ENCODE peak calls at places on chromosomes 16 and 17, in nine cellular contexts. F is Caco-2; I is kidney epithelial cell; L is heart right ventricle; Y is CD8-positive, alpha-beta memory T cell; H is psoas muscle; W is PC-9; P is tibial artery; X is ovary. J is an unnamed sample.

GRCh38 chr16:28930652-28931051 is 1.1 kb upstream of the CD19 start:
- DNase-seq in F (no peak), I (no peak), L (no peak), Y (no peak), H (no peak), W (no peak), P (no peak), X (no peak), J (peak; percentile 55)

GRCh38 chr16:67108931-67109406 is 772 bp upstream of the PHAF1 start:
- DNase-seq in F (no peak), I (no peak), L (no peak), Y (no peak), H (no peak), W (no peak), P (no peak), X (no peak), J (no peak)

GRCh38 chr17:74159226-74159840 is 44.1 kb upstream of the RPL38 start:
- DNase-seq in F (no peak), I (no peak), L (no peak), Y (no peak), H (no peak), W (no peak), P (no peak), X (no peak), J (no peak)

GRCh38 chr17:39193346-39193745 is 4.1 kb downstream of the CACNB1 start:
- DNase-seq in F (no peak), I (no peak), L (no peak), Y (no peak), H (peak; percentile 91), W (no peak), P (no peak), X (no peak), J (no peak)

GRCh38 chr16:74257061-74257460 is 39.6 kb upstream of the PSMD7 start:
- DNase-seq in F (no peak), I (no peak), L (no peak), Y (no peak), H (no peak), W (no peak), P (no peak), X (no peak), J (no peak)

GRCh38 chr16:80369559-80369958 is 171.2 kb upstream of the DYNLRB2 start:
- DNase-seq in F (peak; percentile 74), I (peak; percentile 12), L (peak; percentile 9), Y (no peak), H (no peak), W (no peak), P (peak; percentile 31), X (peak; percentile 57), J (no peak)

GRCh38 chr16:86319871-86320270 is 190.5 kb upstream of the FOXF1 start:
- DNase-seq in F (peak; percentile 15), I (no peak), L (no peak), Y (no peak), H (no peak), W (no peak), P (no peak), X (no peak), J (no peak)

GRCh38 chr17:36921131-36921851 is 16.0 kb upstream of the LHX1 start:
- DNase-seq in F (no peak), I (peak; percentile 95), L (no peak), Y (no peak), H (no peak), W (peak; percentile 99), P (no peak), X (no peak), J (peak; percentile 30)

GRCh38 chr17:50505731-50506130 is 2.5 kb upstream of the MYCBPAP start:
- DNase-seq in F (no peak), I (no peak), L (no peak), Y (no peak), H (no peak), W (no peak), P (no peak), X (no peak), J (no peak)

GRCh38 chr17:67633751-67634191 is 84.0 kb upstream of the NOL11 start:
- DNase-seq in F (no peak), I (no peak), L (peak; percentile 65), Y (no peak), H (no peak), W (no peak), P (no peak), X (no peak), J (no peak)

GRCh38 chr17:65314212-65314611 is 177.0 kb downstream of the RGS9 start:
- DNase-seq in F (no peak), I (no peak), L (no peak), Y (no peak), H (no peak), W (no peak), P (no peak), X (no peak), J (no peak)

GRCh38 chr16:3190949-3191353 is 2.9 kb downstream of the OR1F1 start:
- DNase-seq in F (no peak), I (no peak), L (no peak), Y (peak; percentile 23), H (no peak), W (no peak), P (no peak), X (no peak), J (no peak)

GRCh38 chr17:2068589-2069051 is 13.7 kb downstream of the HIC1 start:
- DNase-seq in F (no peak), I (peak; percentile 61), L (no peak), Y (no peak), H (no peak), W (no peak), P (no peak), X (no peak), J (no peak)
- H3K4me3 ChIP-seq in F (no peak overlapping the region), I (no peak overlapping the region), L (no peak overlapping the region), Y (no peak overlapping the region), H (no peak overlapping the region), W (no peak overlapping the region), P (no peak overlapping the region), X (no peak overlapping the region), J (no peak overlapping the region)

GRCh38 chr16:27344707-27345106 is 30.9 kb downstream of the IL4R start:
- DNase-seq in F (no peak), I (no peak), L (no peak), Y (no peak), H (no peak), W (no peak), P (no peak), X (no peak), J (no peak)
- H3K36me3 ChIP-seq in F (peaks cover 5% of the 10 kb centered on the region), I (peaks cover 8% of the 10 kb centered on the region), L (peaks cover 97% of the 10 kb centered on the region), Y (peaks cover 66% of the 10 kb centered on the region), H (no peaks in the 10 kb centered on the region), W (peaks cover 51% of the 10 kb centered on the region), P (peaks cover 91% of the 10 kb centered on the region), X (no peaks in the 10 kb centered on the region), J (no peaks in the 10 kb centered on the region)

DNA sequence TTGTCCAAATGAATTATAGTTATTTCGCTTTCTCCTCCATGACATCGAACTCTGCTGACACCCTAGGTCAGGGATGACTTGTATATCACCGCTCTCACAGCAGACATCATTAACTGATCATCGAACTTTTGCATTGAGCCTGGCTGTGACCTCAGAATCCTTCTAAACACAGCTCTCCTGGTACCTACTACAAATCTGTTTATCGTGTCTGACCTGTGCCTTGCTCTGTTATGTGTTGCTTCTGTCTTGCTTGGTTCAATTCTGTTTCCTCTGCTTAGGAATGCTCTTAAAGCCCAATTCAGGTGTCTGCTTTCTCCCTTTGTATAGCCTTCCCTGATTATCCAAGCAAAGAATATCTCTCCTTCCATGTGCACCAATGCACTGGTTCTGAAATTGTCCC is 78.3 kb downstream of the CYLD start:
- DNase-seq in F (no peak), I (no peak), L (no peak), Y (no peak), H (no peak), W (no peak), P (no peak), X (no peak), J (no peak)
- H3K27me3 ChIP-seq in F (no peaks in the 10 kb centered on the region), I (peaks cover 2% of the 10 kb centered on the region), L (no peaks in the 10 kb centered on the region), Y (no peaks in the 10 kb centered on the region), H (no peaks in the 10 kb centered on the region), W (peaks cover 83% of the 10 kb centered on the region), P (no peaks in the 10 kb centered on the region), X (no peaks in the 10 kb centered on the region), J (peaks cover 4% of the 10 kb centered on the region)

DNA sequence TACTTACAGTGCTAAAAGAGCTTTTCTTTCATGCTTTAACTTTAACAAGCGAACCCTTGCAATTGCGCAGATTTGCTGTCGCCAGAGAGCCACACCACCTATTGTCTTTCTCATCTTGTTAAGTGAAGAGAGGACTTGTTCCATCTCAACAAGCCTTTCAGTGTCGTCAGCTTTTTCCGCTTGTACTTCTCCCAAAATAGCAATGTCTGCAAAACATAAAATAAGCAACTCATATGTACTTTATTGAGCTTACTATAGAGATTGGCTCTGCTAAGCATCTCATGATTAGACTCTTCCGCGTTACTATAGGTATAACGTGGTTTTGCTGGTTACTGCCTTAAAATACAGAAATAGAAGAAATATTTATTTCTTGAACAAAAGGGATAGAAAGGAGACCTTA is 51.9 kb downstream of the ABCA8 start:
- DNase-seq in F (no peak), I (no peak), L (no peak), Y (no peak), H (no peak), W (no peak), P (no peak), X (no peak), J (no peak)
- H3K4me3 ChIP-seq in F (no peak overlapping the region), I (no peak overlapping the region), L (no peak overlapping the region), Y (no peak overlapping the region), H (no peak overlapping the region), W (no peak overlapping the region), P (no peak overlapping the region), X (no peak overlapping the region), J (no peak overlapping the region)

GRCh38 chr17:57305918-57306317 is 49.6 kb downstream of the MSI2 start:
- DNase-seq in F (no peak), I (no peak), L (no peak), Y (no peak), H (no peak), W (peak; percentile 60), P (no peak), X (no peak), J (no peak)

GRCh38 chr17:57308543-57309186 is 52.3 kb downstream of the MSI2 start:
- DNase-seq in F (no peak), I (no peak), L (no peak), Y (no peak), H (no peak), W (peak; percentile 8), P (no peak), X (no peak), J (no peak)

GRCh38 chr17:57305329-57305728 is 49.0 kb downstream of the MSI2 start:
- DNase-seq in F (no peak), I (no peak), L (no peak), Y (no peak), H (no peak), W (no peak), P (no peak), X (no peak), J (no peak)

DNA sequence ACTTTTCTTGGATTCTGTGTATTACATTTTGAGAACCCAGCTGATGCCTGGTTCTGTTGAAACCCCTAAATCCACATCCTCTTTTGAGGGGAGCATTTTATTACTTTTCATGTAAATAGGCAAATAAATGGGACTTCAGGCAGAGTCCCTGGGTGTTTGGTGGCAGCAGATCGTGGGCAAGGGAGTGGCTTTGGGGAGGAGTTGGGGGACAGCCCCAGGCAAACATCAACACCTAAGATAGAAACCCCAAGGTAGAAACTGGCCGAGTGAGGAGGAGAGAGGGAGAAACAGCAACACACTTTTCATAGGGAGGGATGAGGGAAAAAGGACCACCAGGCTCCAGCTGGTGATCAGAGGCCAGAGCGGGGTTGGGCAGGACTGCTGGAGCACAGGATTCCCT is 46.4 kb downstream of the MSI2 start:
- DNase-seq in F (no peak), I (no peak), L (no peak), Y (no peak), H (no peak), W (peak; percentile 3), P (no peak), X (no peak), J (no peak)
- H3K36me3 ChIP-seq in F (no peaks in the 10 kb centered on the region), I (peaks cover 2% of the 10 kb centered on the region), L (peaks cover 9% of the 10 kb centered on the region), Y (no peaks in the 10 kb centered on the region), H (no peaks in the 10 kb centered on the region), W (no peaks in the 10 kb centered on the region), P (peaks cover 13% of the 10 kb centered on the region), X (no peaks in the 10 kb centered on the region), J (peaks cover 20% of the 10 kb centered on the region)

GRCh38 chr17:45355087-45355486 is 38.3 kb upstream of the MAP3K14 start:
- DNase-seq in F (peak; percentile 84), I (no peak), L (no peak), Y (no peak), H (no peak), W (peak; percentile 81), P (no peak), X (no peak), J (no peak)
- H3K27me3 ChIP-seq in F (no peaks in the 10 kb centered on the region), I (no peaks in the 10 kb centered on the region), L (no peaks in the 10 kb centered on the region), Y (no peaks in the 10 kb centered on the region), H (no peaks in the 10 kb centered on the region), W (no peaks in the 10 kb centered on the region), P (no peaks in the 10 kb centered on the region), X (no peaks in the 10 kb centered on the region), J (peaks cover 18% of the 10 kb centered on the region)

J was measured in HAP-1.